ENCODE peak calls at places on chromosome 4, in eight cellular contexts. R is B cell, K is astrocyte of the spinal cord, A is AG09319, N is GM12865, G is omental fat pad, H is spleen, U is mammary epithelial cell. I is an unnamed sample.

GRCh38 chr4:37687666-37688065 is 1.5 kb upstream of the RELL1 start:
- DNase-seq in A (no peak), G (no peak), N (no peak), H (no peak), R (peak; percentile 8), U (no peak), K (no peak), I (no peak)

GRCh38 chr4:82500830-82501229 is 61.0 kb downstream of the TMEM150C start:
- DNase-seq in G (no peak), K (no peak), N (no peak), H (no peak), A (no peak), R (no peak), U (no peak), I (no peak)

GRCh38 chr4:42750831-42751230 is 93.9 kb upstream of the ATP8A1 start:
- DNase-seq in U (no peak), H (no peak), R (no peak), K (no peak), G (no peak), N (no peak), A (no peak), I (no peak)

GRCh38 chr4:79900182-79900581 is 172.8 kb downstream of the ANTXR2 start:
- DNase-seq in H (no peak), G (no peak), R (no peak), A (no peak), K (no peak), U (no peak), N (no peak), I (no peak)

GRCh38 chr4:144709159-144709558 is 63.2 kb downstream of the HHIP start:
- DNase-seq in A (no peak), U (peak; percentile 63), R (no peak), H (no peak), N (no peak), K (peak; percentile 94), G (no peak), I (no peak)

GRCh38 chr4:77268108-77268507 is 111.1 kb downstream of the CCNG2 start:
- DNase-seq in G (no peak), N (no peak), K (no peak), A (no peak), R (no peak), H (no peak), U (no peak), I (no peak)

GRCh38 chr4:56414135-56414675 is 21.2 kb downstream of the PPAT start:
- DNase-seq in U (peak; percentile 41), R (no peak), H (no peak), G (no peak), K (peak; percentile 20), N (no peak), A (no peak), I (no peak)

GRCh38 chr4:23815351-23815750 is 74.5 kb downstream of the PPARGC1A start:
- DNase-seq in U (no peak), N (no peak), R (no peak), G (no peak), K (no peak), H (no peak), A (no peak), I (no peak)

GRCh38 chr4:142126890-142127497 is 490.6 kb downstream of the IL15 start:
- DNase-seq in U (peak; percentile 41), K (peak; percentile 83), G (no peak), H (no peak), N (peak; percentile 77), A (peak; percentile 44), R (peak; percentile 44), I (no peak)

GRCh38 chr4:6996481-6996880 is 46.7 kb upstream of the TADA2B start:
- DNase-seq in R (no peak), H (no peak), N (no peak), U (no peak), G (no peak), K (no peak), A (no peak), I (no peak)

GRCh38 chr4:7001271-7001670 is 41.9 kb upstream of the TADA2B start:
- DNase-seq in R (no peak), N (no peak), G (no peak), U (no peak), K (no peak), A (no peak), H (no peak), I (no peak)

GRCh38 chr4:7000421-7001176 is 42.6 kb upstream of the TADA2B start:
- DNase-seq in G (no peak), U (no peak), A (no peak), K (no peak), R (no peak), N (no peak), H (no peak), I (no peak)

GRCh38 chr4:7002336-7002735 is 40.8 kb upstream of the TADA2B start:
- DNase-seq in R (no peak), A (no peak), K (no peak), N (no peak), U (peak; percentile 10), G (no peak), H (no peak), I (no peak)

DNA sequence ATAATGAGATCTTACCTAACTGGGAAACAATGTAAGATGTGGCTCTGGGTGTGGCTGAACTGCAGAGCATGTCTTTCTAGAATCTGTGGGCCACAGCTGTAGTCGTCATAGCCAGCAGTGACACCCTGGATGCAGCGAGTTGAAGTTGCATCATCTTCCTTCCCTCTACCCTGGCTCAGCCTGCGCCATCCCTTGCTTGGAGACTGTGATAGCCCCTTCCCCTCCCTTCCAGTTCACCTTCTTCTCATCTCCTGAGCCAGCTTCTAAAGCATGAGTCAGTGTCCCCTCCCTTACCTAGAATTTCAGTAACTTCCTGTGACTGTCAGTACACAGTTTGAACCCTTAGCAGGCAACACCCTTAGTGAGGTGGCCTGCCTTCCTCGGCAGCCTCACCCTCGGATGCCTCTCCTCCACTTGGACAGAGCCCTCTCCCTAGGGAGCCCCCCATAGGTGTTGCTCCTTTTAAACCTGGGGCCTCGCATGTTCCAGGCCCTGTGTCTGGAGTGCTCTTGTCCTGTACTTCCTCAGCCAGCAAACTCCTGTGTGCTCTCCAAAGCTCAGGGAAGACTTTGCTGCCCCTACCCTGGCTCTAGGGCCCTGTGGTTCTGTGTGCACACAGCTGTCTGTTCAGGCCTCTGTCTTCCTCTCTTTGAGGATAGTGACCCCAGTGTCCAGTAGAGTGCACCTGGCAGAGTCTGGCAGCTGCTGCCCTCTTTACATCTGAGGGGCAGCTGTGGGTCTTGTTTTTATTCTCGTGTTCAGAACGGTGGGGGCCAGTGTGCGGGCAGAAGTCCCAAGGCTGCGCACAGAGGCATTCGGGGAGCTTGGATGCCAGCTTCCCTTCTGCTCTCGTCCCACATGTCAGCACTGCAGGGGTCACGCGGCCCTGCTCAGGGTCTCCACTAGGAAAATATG is 43.7 kb upstream of the TADA2B start:
- DNase-seq in H (peak; percentile 73), U (peak; percentile 88), G (no peak), R (no peak), K (no peak), A (no peak), N (no peak), I (no peak)
- TF ChIP-seq CTCF in H (no peak), U (no peak), G (no peak), R (no peak), K (no peak), A (no peak), N (no peak), I (no peak)

DNA sequence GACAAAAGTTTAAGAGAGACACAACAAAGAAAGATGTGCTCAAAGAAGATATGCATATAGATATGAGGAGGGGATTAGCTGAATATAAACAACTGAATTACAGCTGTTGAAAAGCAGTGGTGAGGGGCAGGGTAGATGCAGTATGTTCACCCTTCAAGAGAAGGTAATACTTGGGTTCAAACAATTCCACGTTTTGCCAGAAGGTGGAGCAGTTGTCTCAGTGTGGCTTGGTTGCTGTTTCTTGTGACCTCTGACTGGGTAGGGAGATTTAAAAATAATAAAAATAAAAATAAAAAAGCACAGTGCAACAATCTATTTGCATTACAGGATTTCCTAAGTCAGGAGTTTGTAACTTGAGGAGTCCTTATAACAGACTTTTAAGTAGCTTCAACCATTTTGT is 23.3 kb downstream of the PHOX2B start:
- DNase-seq in A (no peak), U (no peak), G (no peak), N (no peak), H (no peak), K (no peak), R (no peak), I (no peak)
- TF ChIP-seq CTCF in A (no peak), U (no peak), G (no peak), N (peak; percentile 14), H (no peak), K (peak; percentile 10), R (no peak), I (peak; percentile 66)

GRCh38 chr4:53902786-53903185 is 161.6 kb downstream of the CHIC2 start:
- DNase-seq in G (no peak), R (no peak), H (no peak), N (no peak), K (no peak), U (peak; percentile 57), A (no peak), I (no peak)

GRCh38 chr4:53899544-53900274 is 164.7 kb downstream of the CHIC2 start:
- DNase-seq in A (peak; percentile 75), U (no peak), K (peak; percentile 67), N (no peak), H (no peak), R (no peak), G (no peak), I (no peak)

GRCh38 chr4:53895137-53895536 is 169.3 kb downstream of the CHIC2 start:
- DNase-seq in N (no peak), R (no peak), G (no peak), U (no peak), K (no peak), A (no peak), H (no peak), I (no peak)

GRCh38 chr4:53905281-53905934 is 159.0 kb downstream of the CHIC2 start:
- DNase-seq in A (no peak), R (no peak), G (no peak), K (no peak), N (no peak), H (no peak), U (no peak), I (no peak)

DNA sequence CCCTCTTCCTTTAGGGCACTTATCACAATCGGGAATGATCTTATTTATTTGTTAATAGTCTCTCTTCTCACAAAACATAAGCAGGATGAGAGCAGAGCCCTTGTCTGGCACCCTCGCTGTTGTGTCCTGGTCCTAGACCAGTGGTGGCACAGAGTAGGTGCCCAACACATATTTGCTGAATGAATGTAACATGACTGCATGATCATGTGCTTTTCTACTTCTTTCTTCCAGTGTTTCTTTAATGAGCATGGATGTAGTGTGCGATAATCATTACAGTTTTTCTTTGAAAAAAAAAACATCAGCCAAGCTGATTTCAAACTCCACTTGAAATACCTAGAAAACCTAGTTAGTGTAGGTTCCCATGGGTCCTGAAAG is 164.1 kb downstream of the CHIC2 start:
- DNase-seq in A (no peak), R (no peak), N (no peak), H (no peak), K (no peak), U (no peak), G (no peak), I (no peak)
- TF ChIP-seq CTCF in A (no peak), R (no peak), N (no peak), H (no peak), K (no peak), U (no peak), G (no peak), I (no peak)

DNA sequence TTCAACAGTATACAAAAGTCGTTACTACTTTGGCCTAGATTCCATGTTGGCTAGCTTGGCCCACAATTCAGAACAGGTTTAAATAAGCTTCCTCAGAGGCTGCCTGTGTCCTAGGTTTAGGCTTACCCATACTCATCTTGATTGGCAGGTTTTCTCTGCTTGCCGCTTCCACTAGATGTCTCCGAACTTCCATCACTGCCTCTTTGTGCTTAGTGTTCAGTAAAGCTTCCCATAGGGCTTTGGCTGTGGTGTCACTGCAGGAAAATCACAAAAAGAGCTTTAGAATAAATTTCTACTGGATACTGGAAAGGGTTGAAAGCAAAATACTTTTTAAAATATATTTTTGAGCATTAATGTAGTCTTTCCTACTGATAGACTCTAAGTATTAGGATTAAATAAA is 52.4 kb downstream of the SCFD2 start:
- DNase-seq in K (peak; percentile 36), H (no peak), N (no peak), G (no peak), U (peak; percentile 6), R (no peak), A (no peak), I (no peak)
- TF ChIP-seq CTCF in K (peak; percentile 47), H (no peak), N (no peak), G (no peak), U (no peak), R (no peak), A (no peak), I (peak; percentile 26)

I was measured in type B pancreatic cell.